ENCODE peak calls at places on chromosomes 11 and 22, in six cellular contexts. One of them, this sample, is unnamed.

GRCh38 chr11:22491826-22492225 is 133.8 kb downstream of the FANCF start:
- DNase-seq in transverse colon: no peak
- DNase-seq in IMR-90: peak
- DNase-seq in stomach: no peak
- DNase-seq in heart left ventricle: no peak
- DNase-seq in body of pancreas: no peak
- DNase-seq in this sample: no peak

GRCh38 chr11:35276396-35276795 is 137.4 kb downstream of the CD44 start:
- DNase-seq in IMR-90: peak
- DNase-seq in body of pancreas: peak
- DNase-seq in stomach: peak
- DNase-seq in transverse colon: no peak
- DNase-seq in heart left ventricle: no peak
- DNase-seq in this sample: peak

GRCh38 chr11:33558097-33558496 is 142.5 kb downstream of the C11orf91 start:
- DNase-seq in body of pancreas: no peak
- DNase-seq in transverse colon: no peak
- DNase-seq in IMR-90: no peak
- DNase-seq in stomach: no peak
- DNase-seq in heart left ventricle: no peak
- DNase-seq in this sample: no peak

GRCh38 chr11:126282361-126282741 is 542 bp upstream of the TIRAP start:
- DNase-seq in stomach: peak
- DNase-seq in body of pancreas: peak
- DNase-seq in heart left ventricle: peak
- DNase-seq in transverse colon: peak
- DNase-seq in IMR-90: peak
- DNase-seq in this sample: no peak

GRCh38 chr22:44352378-44353062 is 39.8 kb upstream of the SHISAL1 start:
- DNase-seq in transverse colon: no peak
- DNase-seq in IMR-90: no peak
- DNase-seq in body of pancreas: no peak
- DNase-seq in heart left ventricle: no peak
- DNase-seq in stomach: no peak
- DNase-seq in this sample: no peak

GRCh38 chr11:28834877-28835276 is 726.7 kb downstream of the METTL15 start:
- DNase-seq in IMR-90: peak
- DNase-seq in stomach: no peak
- DNase-seq in transverse colon: no peak
- DNase-seq in heart left ventricle: no peak
- DNase-seq in body of pancreas: no peak
- DNase-seq in this sample: no peak

GRCh38 chr11:110728883-110729282 is 16.6 kb upstream of the ARHGAP20 start:
- DNase-seq in stomach: no peak
- DNase-seq in heart left ventricle: no peak
- DNase-seq in body of pancreas: no peak
- DNase-seq in transverse colon: no peak
- DNase-seq in IMR-90: peak
- DNase-seq in this sample: no peak

GRCh38 chr11:75768909-75769771 is 562 bp downstream of the DGAT2 start:
- DNase-seq in heart left ventricle: no peak
- DNase-seq in body of pancreas: no peak
- DNase-seq in transverse colon: no peak
- DNase-seq in IMR-90: no peak
- DNase-seq in stomach: no peak
- DNase-seq in this sample: no peak

GRCh38 chr11:22192642-22193347 is at the start of gene ANO5:
- DNase-seq in body of pancreas: peak
- DNase-seq in stomach: peak
- DNase-seq in heart left ventricle: peak
- DNase-seq in IMR-90: no peak
- DNase-seq in transverse colon: peak
- DNase-seq in this sample: peak

GRCh38 chr11:22875869-22876473 is 15.7 kb upstream of the CCDC179 start:
- DNase-seq in transverse colon: peak
- DNase-seq in heart left ventricle: peak
- DNase-seq in IMR-90: peak
- DNase-seq in stomach: peak
- DNase-seq in body of pancreas: peak
- DNase-seq in this sample: peak

GRCh38 chr11:76419896-76420295 is 24.9 kb upstream of the EMSY start:
- DNase-seq in body of pancreas: peak
- DNase-seq in transverse colon: no peak
- DNase-seq in heart left ventricle: no peak
- DNase-seq in IMR-90: no peak
- DNase-seq in stomach: no peak
- DNase-seq in this sample: no peak

GRCh38 chr11:76768091-76769047 is 14.8 kb upstream of the TSKU start:
- DNase-seq in transverse colon: peak
- DNase-seq in heart left ventricle: peak
- DNase-seq in body of pancreas: no peak
- DNase-seq in IMR-90: no peak
- DNase-seq in stomach: peak
- DNase-seq in this sample: no peak

GRCh38 chr22:48398181-48398905 is 1429.3 kb downstream of the BRD1 start:
- DNase-seq in heart left ventricle: no peak
- DNase-seq in IMR-90: no peak
- DNase-seq in transverse colon: no peak
- DNase-seq in body of pancreas: no peak
- DNase-seq in stomach: no peak
- DNase-seq in this sample: no peak

GRCh38 chr22:44271010-44271500 is 41.7 kb downstream of the SHISAL1 start:
- DNase-seq in transverse colon: no peak
- DNase-seq in stomach: no peak
- DNase-seq in IMR-90: no peak
- DNase-seq in heart left ventricle: no peak
- DNase-seq in body of pancreas: no peak
- DNase-seq in this sample: no peak

GRCh38 chr22:27715078-27715477 is 86.5 kb downstream of the MN1 start:
- DNase-seq in heart left ventricle: no peak
- DNase-seq in IMR-90: no peak
- DNase-seq in body of pancreas: no peak
- DNase-seq in transverse colon: no peak
- DNase-seq in stomach: no peak
- DNase-seq in this sample: no peak

GRCh38 chr11:133977067-133977681 is 20.4 kb upstream of the IGSF9B start:
- DNase-seq in stomach: no peak
- DNase-seq in IMR-90: no peak
- DNase-seq in body of pancreas: no peak
- DNase-seq in transverse colon: no peak
- DNase-seq in heart left ventricle: no peak
- DNase-seq in this sample: no peak

GRCh38 chr11:133650082-133650481 is 117.8 kb upstream of the OPCML start:
- DNase-seq in transverse colon: no peak
- DNase-seq in heart left ventricle: no peak
- DNase-seq in IMR-90: no peak
- DNase-seq in stomach: no peak
- DNase-seq in body of pancreas: no peak
- DNase-seq in this sample: no peak

GRCh38 chr11:86484164-86484794 is 109.6 kb downstream of the CCDC81 start:
- DNase-seq in body of pancreas: no peak
- DNase-seq in IMR-90: peak
- DNase-seq in heart left ventricle: peak
- DNase-seq in transverse colon: no peak
- DNase-seq in stomach: no peak
- DNase-seq in this sample: peak

GRCh38 chr22:49599691-49600451 is 227.8 kb downstream of the BRD1 start:
- DNase-seq in stomach: no peak
- DNase-seq in body of pancreas: no peak
- DNase-seq in IMR-90: no peak
- DNase-seq in heart left ventricle: no peak
- DNase-seq in transverse colon: no peak
- DNase-seq in this sample: no peak

GRCh38 chr11:108117746-108118371 is 3.5 kb upstream of the ACAT1 start:
- DNase-seq in heart left ventricle: no peak
- DNase-seq in IMR-90: peak
- DNase-seq in transverse colon: no peak
- DNase-seq in body of pancreas: no peak
- DNase-seq in stomach: no peak
- DNase-seq in this sample: no peak

GRCh38 chr11:78221396-78222315 is 32.9 kb downstream of the USP35 start:
- DNase-seq in stomach: no peak
- DNase-seq in transverse colon: no peak
- DNase-seq in IMR-90: no peak
- DNase-seq in heart left ventricle: no peak
- DNase-seq in body of pancreas: no peak
- DNase-seq in this sample: no peak

GRCh38 chr11:29022676-29023075 is 914.5 kb downstream of the METTL15 start:
- DNase-seq in transverse colon: no peak
- DNase-seq in heart left ventricle: no peak
- DNase-seq in stomach: no peak
- DNase-seq in body of pancreas: no peak
- DNase-seq in IMR-90: no peak
- DNase-seq in this sample: no peak

GRCh38 chr22:43570531-43571144 is 158.8 kb downstream of the MPPED1 start:
- DNase-seq in stomach: no peak
- DNase-seq in IMR-90: no peak
- DNase-seq in body of pancreas: no peak
- DNase-seq in transverse colon: no peak
- DNase-seq in heart left ventricle: no peak
- DNase-seq in this sample: no peak

GRCh38 chr11:66267379-66268209 is 845 bp upstream of the RAB1B start:
- DNase-seq in stomach: peak
- DNase-seq in IMR-90: peak
- DNase-seq in transverse colon: peak
- DNase-seq in heart left ventricle: peak
- DNase-seq in body of pancreas: peak
- DNase-seq in this sample: peak

GRCh38 chr11:66265531-66266377 is 2.7 kb upstream of the RAB1B start:
- DNase-seq in body of pancreas: no peak
- DNase-seq in IMR-90: no peak
- DNase-seq in transverse colon: no peak
- DNase-seq in heart left ventricle: no peak
- DNase-seq in stomach: no peak
- DNase-seq in this sample: no peak

GRCh38 chr11:66267039-66267378 is 1.4 kb upstream of the RAB1B start:
- DNase-seq in heart left ventricle: no peak
- DNase-seq in body of pancreas: no peak
- DNase-seq in IMR-90: no peak
- DNase-seq in transverse colon: no peak
- DNase-seq in stomach: no peak
- DNase-seq in this sample: no peak

GRCh38 chr11:66264893-66265292 is 3.5 kb upstream of the RAB1B start:
- DNase-seq in heart left ventricle: no peak
- DNase-seq in transverse colon: peak
- DNase-seq in body of pancreas: no peak
- DNase-seq in stomach: peak
- DNase-seq in IMR-90: no peak
- DNase-seq in this sample: no peak

GRCh38 chr11:66266378-66267038 is 1.9 kb upstream of the RAB1B start:
- DNase-seq in body of pancreas: no peak
- DNase-seq in stomach: no peak
- DNase-seq in IMR-90: no peak
- DNase-seq in heart left ventricle: no peak
- DNase-seq in transverse colon: no peak
- DNase-seq in this sample: no peak
- TF ChIP-seq POLR2A in body of pancreas: no peak
- TF ChIP-seq POLR2A in stomach: no peak
- TF ChIP-seq POLR2A in IMR-90: no peak
- TF ChIP-seq POLR2A in heart left ventricle: no peak
- TF ChIP-seq POLR2A in transverse colon: no peak
- TF ChIP-seq POLR2A in this sample: no peak

GRCh38 chr11:100978942-100979341 is 150.7 kb downstream of the PGR start:
- DNase-seq in transverse colon: no peak
- DNase-seq in heart left ventricle: no peak
- DNase-seq in stomach: no peak
- DNase-seq in IMR-90: no peak
- DNase-seq in body of pancreas: no peak
- DNase-seq in this sample: no peak

GRCh38 chr11:100984668-100985067 is 144.9 kb downstream of the PGR start:
- DNase-seq in heart left ventricle: no peak
- DNase-seq in body of pancreas: no peak
- DNase-seq in transverse colon: no peak
- DNase-seq in IMR-90: no peak
- DNase-seq in stomach: no peak
- DNase-seq in this sample: no peak

GRCh38 chr11:100978442-100978841 is 151.2 kb downstream of the PGR start:
- DNase-seq in body of pancreas: no peak
- DNase-seq in transverse colon: no peak
- DNase-seq in heart left ventricle: no peak
- DNase-seq in stomach: no peak
- DNase-seq in IMR-90: no peak
- DNase-seq in this sample: no peak

GRCh38 chr11:100981196-100981824 is 148.3 kb downstream of the PGR start:
- DNase-seq in stomach: no peak
- DNase-seq in body of pancreas: no peak
- DNase-seq in IMR-90: no peak
- DNase-seq in transverse colon: no peak
- DNase-seq in heart left ventricle: no peak
- DNase-seq in this sample: no peak

GRCh38 chr11:100980156-100980555 is 149.5 kb downstream of the PGR start:
- DNase-seq in IMR-90: peak
- DNase-seq in transverse colon: no peak
- DNase-seq in stomach: no peak
- DNase-seq in body of pancreas: no peak
- DNase-seq in heart left ventricle: no peak
- DNase-seq in this sample: no peak
- TF ChIP-seq CTCF in IMR-90: peak
- TF ChIP-seq CTCF in transverse colon: no peak
- TF ChIP-seq CTCF in stomach: no peak
- TF ChIP-seq CTCF in body of pancreas: no peak
- TF ChIP-seq CTCF in heart left ventricle: peak
- TF ChIP-seq CTCF in this sample: no peak

GRCh38 chr11:20008870-20009644 is 151.2 kb downstream of the DBX1 start:
- DNase-seq in stomach: no peak
- DNase-seq in body of pancreas: no peak
- DNase-seq in transverse colon: no peak
- DNase-seq in IMR-90: no peak
- DNase-seq in heart left ventricle: no peak
- DNase-seq in this sample: no peak
- TF ChIP-seq POLR2A in stomach: no peak
- TF ChIP-seq POLR2A in body of pancreas: no peak
- TF ChIP-seq POLR2A in transverse colon: no peak
- TF ChIP-seq POLR2A in IMR-90: no peak
- TF ChIP-seq POLR2A in heart left ventricle: no peak
- TF ChIP-seq POLR2A in this sample: no peak

GRCh38 chr22:23534201-23534850 is 45.8 kb downstream of the IGLL1 start:
- DNase-seq in heart left ventricle: no peak
- DNase-seq in stomach: no peak
- DNase-seq in IMR-90: no peak
- DNase-seq in body of pancreas: no peak
- DNase-seq in transverse colon: no peak
- DNase-seq in this sample: no peak

GRCh38 chr22:23533771-23534191 is 46.3 kb downstream of the IGLL1 start:
- DNase-seq in body of pancreas: no peak
- DNase-seq in IMR-90: no peak
- DNase-seq in stomach: no peak
- DNase-seq in transverse colon: no peak
- DNase-seq in heart left ventricle: no peak
- DNase-seq in this sample: no peak

GRCh38 chr22:23531966-23532735 is 47.9 kb downstream of the IGLL1 start:
- DNase-seq in heart left ventricle: no peak
- DNase-seq in body of pancreas: no peak
- DNase-seq in transverse colon: no peak
- DNase-seq in IMR-90: no peak
- DNase-seq in stomach: no peak
- DNase-seq in this sample: no peak

GRCh38 chr22:23532756-23533155 is 47.3 kb downstream of the IGLL1 start:
- DNase-seq in transverse colon: no peak
- DNase-seq in body of pancreas: no peak
- DNase-seq in stomach: no peak
- DNase-seq in heart left ventricle: no peak
- DNase-seq in IMR-90: no peak
- DNase-seq in this sample: no peak

GRCh38 chr22:23533328-23533762 is 46.7 kb downstream of the IGLL1 start:
- DNase-seq in heart left ventricle: no peak
- DNase-seq in stomach: no peak
- DNase-seq in body of pancreas: no peak
- DNase-seq in IMR-90: peak
- DNase-seq in transverse colon: no peak
- DNase-seq in this sample: no peak
- TF ChIP-seq CTCF in heart left ventricle: no peak
- TF ChIP-seq CTCF in stomach: no peak
- TF ChIP-seq CTCF in body of pancreas: peak
- TF ChIP-seq CTCF in IMR-90: peak
- TF ChIP-seq CTCF in transverse colon: peak
- TF ChIP-seq CTCF in this sample: no peak